ENCODE peak calls at places on chromosomes 16 and 17, in ten cellular contexts. P is A549, I is ovary, Z is esophagus squamous epithelium, J is tibial nerve, M is sigmoid colon, R is breast epithelium, N is heart left ventricle, G is K562, E is adrenal gland. H is an unnamed sample.

GRCh38 chr17:74545456-74546230 is at the start of gene CD300C:
- DNase-seq in R (no peak), I (no peak), E (peak; percentile 48), Z (no peak), G (no peak), N (no peak), P (no peak), M (no peak), J (no peak), H (no peak)

GRCh38 chr17:66855204-66855603 is 20.3 kb downstream of the CACNG5 start:
- DNase-seq in P (no peak), Z (no peak), E (no peak), I (no peak), R (no peak), N (no peak), G (peak; percentile 62), M (no peak), J (no peak), H (no peak)

GRCh38 chr17:65463242-65463641 is 98.2 kb downstream of the AXIN2 start:
- DNase-seq in G (no peak), Z (no peak), J (no peak), I (peak; percentile 81), P (no peak), N (peak; percentile 40), E (peak; percentile 60), M (no peak), R (peak; percentile 55), H (no peak)

GRCh38 chr16:82699262-82699661 is 72.5 kb downstream of the CDH13 start:
- DNase-seq in M (no peak), E (no peak), N (no peak), P (no peak), R (no peak), I (no peak), G (no peak), J (no peak), Z (no peak), H (no peak)

GRCh38 chr16:14097182-14097951 is 26.2 kb downstream of the MRTFB start:
- DNase-seq in P (no peak), I (no peak), N (no peak), R (peak; percentile 56), E (no peak), M (no peak), Z (no peak), J (no peak), G (no peak), H (no peak)

GRCh38 chr17:10120113-10120485 is 78.3 kb downstream of the GAS7 start:
- DNase-seq in P (no peak), N (no peak), Z (no peak), R (no peak), I (no peak), J (no peak), G (no peak), E (no peak), M (no peak), H (no peak)

GRCh38 chr16:84047626-84048025 is 5.0 kb upstream of the SLC38A8 start:
- DNase-seq in R (no peak), G (no peak), P (no peak), E (no peak), I (peak; percentile 16), Z (no peak), J (no peak), M (peak; percentile 52), N (no peak), H (peak; percentile 27)

GRCh38 chr16:3007957-3008748 is 4.6 kb upstream of the CLDN9 start:
- DNase-seq in J (no peak), M (no peak), R (no peak), Z (no peak), I (no peak), E (no peak), P (no peak), G (peak; percentile 73), N (no peak), H (peak; percentile 66)

GRCh38 chr17:35486920-35487727 is 38.6 kb upstream of the SLFN13 start:
- DNase-seq in J (no peak), P (no peak), Z (no peak), M (peak; percentile 73), N (peak; percentile 50), I (peak; percentile 69), G (peak; percentile 41), E (peak; percentile 23), R (peak; percentile 36), H (no peak)

GRCh38 chr17:40552806-40553693 is 12.2 kb downstream of the CCR7 start:
- DNase-seq in G (no peak), E (peak; percentile 5), R (peak; percentile 84), P (no peak), N (peak; percentile 8), I (no peak), Z (no peak), J (no peak), M (peak; percentile 65), H (peak; percentile 37)

GRCh38 chr17:48722201-48722907 is at the start of gene PRAC1:
- DNase-seq in J (no peak), P (no peak), Z (no peak), I (no peak), M (peak; percentile 53), N (no peak), G (no peak), E (no peak), R (no peak), H (no peak)

GRCh38 chr17:74528491-74529199 is 2.6 kb downstream of the CD300LB start:
- DNase-seq in R (peak; percentile 8), N (peak; percentile 28), J (no peak), I (peak; percentile 6), P (no peak), G (no peak), E (peak; percentile 68), Z (no peak), M (peak; percentile 66), H (no peak)

DNA sequence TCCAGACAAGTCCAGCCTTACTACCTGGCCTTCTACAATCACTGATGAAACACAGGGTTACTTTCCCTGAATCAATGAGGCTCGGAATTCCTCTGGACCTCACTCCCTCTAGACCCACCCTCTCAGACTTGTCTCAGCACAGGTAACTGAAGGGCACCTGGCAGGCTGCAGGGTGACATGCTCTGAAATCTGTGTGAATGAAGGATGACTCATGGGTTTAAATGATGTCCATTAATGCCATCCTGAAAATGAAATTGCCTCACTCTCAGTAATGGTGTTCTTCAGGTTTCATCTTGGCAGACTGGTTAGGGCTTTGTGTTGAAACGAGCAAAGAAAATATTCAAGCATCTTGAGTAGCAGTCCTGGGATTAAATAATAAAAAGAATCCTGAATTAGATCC is 134.4 kb downstream of the MAF start:
- DNase-seq in J (no peak), R (peak; percentile 23), N (no peak), E (no peak), I (no peak), P (no peak), Z (no peak), M (no peak), G (no peak), H (no peak)
- TF ChIP-seq POLR2A in J (no peak), R (no peak), N (no peak), E (no peak), I (no peak), P (no peak), Z (no peak), M (no peak), G (no peak), H (no peak)

GRCh38 chr16:4244254-4244812 is 2.5 kb upstream of the SRL start:
- DNase-seq in Z (no peak), J (no peak), G (peak; percentile 95), N (no peak), I (no peak), E (no peak), P (no peak), R (no peak), M (no peak), H (no peak)

GRCh38 chr16:4239682-4240175 is 2.2 kb downstream of the SRL start:
- DNase-seq in R (no peak), Z (no peak), M (no peak), E (no peak), N (no peak), G (no peak), J (no peak), P (no peak), I (no peak), H (no peak)

GRCh38 chr16:4239020-4239419 is 2.9 kb downstream of the SRL start:
- DNase-seq in Z (no peak), E (no peak), M (no peak), J (no peak), G (no peak), P (no peak), R (no peak), N (peak; percentile 65), I (no peak), H (no peak)

GRCh38 chr16:4241601-4242270 is at the start of gene SRL:
- DNase-seq in E (no peak), N (no peak), I (no peak), M (no peak), R (no peak), G (no peak), J (no peak), Z (no peak), P (no peak), H (no peak)

GRCh38 chr16:4240624-4241023 is 1.3 kb downstream of the SRL start:
- DNase-seq in I (no peak), E (no peak), J (no peak), N (peak; percentile 68), P (no peak), R (no peak), G (no peak), Z (no peak), M (no peak), H (no peak)
- H3K4me1 ChIP-seq in I (no peaks in the 10 kb centered on the region), E (no peaks in the 10 kb centered on the region), J (no peaks in the 10 kb centered on the region), N (peaks cover 9% of the 10 kb centered on the region), P (no peaks in the 10 kb centered on the region), R (no peaks in the 10 kb centered on the region), G (peaks cover 13% of the 10 kb centered on the region), Z (no peaks in the 10 kb centered on the region), M (no peaks in the 10 kb centered on the region), H (no peaks in the 10 kb centered on the region)

GRCh38 chr16:568401-569258 is 1.1 kb upstream of the PIGQ start:
- DNase-seq in R (no peak), I (no peak), Z (no peak), J (no peak), N (no peak), M (no peak), G (peak; percentile 81), P (no peak), E (no peak), H (no peak)
- TF ChIP-seq POLR2A in R (no peak), I (no peak), Z (no peak), J (no peak), N (no peak), M (no peak), G (peak; percentile 30), P (no peak), E (no peak), H (no peak)

DNA sequence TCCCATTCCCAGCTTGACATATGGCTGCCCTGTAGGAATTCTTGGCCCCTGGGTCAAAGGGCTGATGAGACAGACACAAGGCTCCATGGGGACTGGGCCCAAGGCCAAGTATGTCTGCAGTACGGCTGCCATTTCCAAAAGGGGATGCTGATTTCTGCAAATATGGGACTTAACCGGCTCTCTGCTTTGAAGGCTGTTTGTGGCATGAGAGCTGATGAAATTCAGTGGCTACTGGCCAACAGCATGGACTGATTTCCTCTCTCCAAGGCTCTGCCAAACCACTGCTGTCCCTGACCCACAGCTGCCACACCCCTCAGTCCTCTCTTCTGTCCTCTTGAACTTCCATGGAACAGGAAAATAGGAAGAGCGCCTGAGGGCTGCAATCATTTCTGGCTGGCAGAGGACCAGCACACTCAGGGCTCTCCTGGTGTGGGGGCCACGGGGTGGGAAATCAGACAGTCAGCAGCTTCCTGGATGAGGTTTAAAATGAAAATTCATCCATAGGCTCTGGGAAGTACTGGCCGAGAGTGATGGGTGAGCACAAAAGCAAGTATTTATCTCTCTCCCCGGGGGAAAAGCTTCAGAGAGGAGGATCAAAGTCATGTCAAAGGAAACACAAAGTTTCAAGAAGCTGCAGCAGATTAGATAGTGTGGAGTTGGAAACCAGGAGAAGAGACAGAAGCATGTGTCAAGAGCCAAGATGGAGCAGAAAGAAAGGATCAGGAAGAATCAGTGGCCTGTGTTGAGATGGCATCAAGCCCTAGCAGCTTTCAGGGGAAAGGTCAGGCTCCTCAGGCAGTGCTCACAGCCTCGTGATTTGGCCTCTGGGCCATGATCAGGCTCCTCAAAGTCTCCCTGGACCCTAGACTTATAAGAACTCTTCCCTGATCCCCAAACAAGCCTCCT is 64.1 kb upstream of the SREBF1 start:
- DNase-seq in G (no peak), E (peak; percentile 94), Z (no peak), P (peak; percentile 85), R (peak; percentile 90), N (peak; percentile 88), I (peak; percentile 88), M (peak; percentile 94), J (peak; percentile 85), H (peak; percentile 95)
- H3K4me1 ChIP-seq in G (no peaks in the 10 kb centered on the region), E (peaks cover 13% of the 10 kb centered on the region), Z (peaks cover 37% of the 10 kb centered on the region), P (peaks cover 50% of the 10 kb centered on the region), R (peaks cover 11% of the 10 kb centered on the region), N (peaks cover 34% of the 10 kb centered on the region), I (peaks cover 5% of the 10 kb centered on the region), M (no peaks in the 10 kb centered on the region), J (peaks cover 39% of the 10 kb centered on the region), H (peaks cover 21% of the 10 kb centered on the region)

H was measured in right lobe of liver.